ENCODE peak calls at places on chromosomes 6 and 20, in six cellular contexts. C is NB4, Z is endothelial cell of umbilical vein, O is A549, N is GM12878, F is K562. V is an unnamed sample.

GRCh38 chr6:44431118-44431725 is 43.7 kb downstream of the CDC5L start:
- DNase-seq in Z (peak), C (peak), O (peak), N (peak), F (peak), V (peak)

GRCh38 chr20:59825944-59826759 is 107.3 kb downstream of the SYCP2 start:
- DNase-seq in F (no peak), Z (no peak), N (no peak), O (no peak), C (no peak), V (no peak)

GRCh38 chr6:41504526-41505021 is 41.6 kb upstream of the FOXP4 start:
- DNase-seq in Z (peak), N (no peak), F (no peak), C (no peak), O (no peak), V (no peak)

GRCh38 chr6:111566222-111566717 is 39.4 kb downstream of the TRAF3IP2 start:
- DNase-seq in Z (peak), C (peak), F (no peak), N (no peak), O (no peak), V (no peak)

GRCh38 chr20:52379723-52380336 is 188.3 kb upstream of the ZFP64 start:
- DNase-seq in Z (peak), C (peak), N (no peak), F (peak), O (peak), V (peak)

GRCh38 chr20:10067305-10067704 is 32.5 kb downstream of the ANKEF1 start:
- DNase-seq in Z (no peak), O (no peak), F (no peak), N (no peak), C (no peak), V (no peak)

GRCh38 chr6:82711992-82712788 is 348.6 kb downstream of the TPBG start:
- DNase-seq in O (no peak), C (no peak), F (no peak), Z (no peak), N (no peak), V (no peak)

GRCh38 chr20:32119734-32120133 is 10.2 kb downstream of the TM9SF4 start:
- DNase-seq in C (no peak), O (no peak), Z (no peak), N (no peak), F (no peak), V (no peak)

GRCh38 chr6:56345539-56346090 is 98.2 kb upstream of the COL21A1 start:
- DNase-seq in O (no peak), N (no peak), C (no peak), F (no peak), Z (no peak), V (no peak)

GRCh38 chr20:20712004-20712473 is 405 bp downstream of the RALGAPA2 start:
- DNase-seq in C (peak), O (no peak), Z (peak), N (no peak), F (no peak), V (peak)

GRCh38 chr6:151763303-151763702 is 44.2 kb upstream of the ESR1 start:
- DNase-seq in Z (no peak), F (no peak), O (no peak), C (no peak), N (no peak), V (peak)

GRCh38 chr6:41072836-41073202 is at the start of gene NFYA:
- DNase-seq in C (no peak), N (no peak), F (peak), Z (peak), O (no peak), V (no peak)

GRCh38 chr6:112216699-112217551 is 37.4 kb downstream of the LAMA4 start:
- DNase-seq in Z (peak), F (no peak), N (no peak), O (peak), C (peak), V (no peak)

GRCh38 chr6:165895421-165896165 is 232.6 kb upstream of the PDE10A start:
- DNase-seq in N (no peak), C (peak), Z (no peak), O (peak), F (no peak), V (no peak)

GRCh38 chr6:166307981-166308768 is at the start of gene PRR18:
- DNase-seq in C (no peak), N (peak), F (no peak), Z (no peak), O (no peak), V (no peak)

GRCh38 chr6:52663120-52663934 is 7.6 kb upstream of the TMEM14A start:
- DNase-seq in N (peak), O (peak), F (peak), C (peak), Z (peak), V (peak)

GRCh38 chr20:12614764-12615163 is 394.0 kb upstream of the SPTLC3 start:
- DNase-seq in C (no peak), O (no peak), N (no peak), Z (no peak), F (no peak), V (no peak)

GRCh38 chr6:45724511-45724910 is 291.1 kb downstream of the CLIC5 start:
- DNase-seq in Z (peak), N (no peak), O (no peak), F (no peak), C (no peak), V (no peak)

DNA sequence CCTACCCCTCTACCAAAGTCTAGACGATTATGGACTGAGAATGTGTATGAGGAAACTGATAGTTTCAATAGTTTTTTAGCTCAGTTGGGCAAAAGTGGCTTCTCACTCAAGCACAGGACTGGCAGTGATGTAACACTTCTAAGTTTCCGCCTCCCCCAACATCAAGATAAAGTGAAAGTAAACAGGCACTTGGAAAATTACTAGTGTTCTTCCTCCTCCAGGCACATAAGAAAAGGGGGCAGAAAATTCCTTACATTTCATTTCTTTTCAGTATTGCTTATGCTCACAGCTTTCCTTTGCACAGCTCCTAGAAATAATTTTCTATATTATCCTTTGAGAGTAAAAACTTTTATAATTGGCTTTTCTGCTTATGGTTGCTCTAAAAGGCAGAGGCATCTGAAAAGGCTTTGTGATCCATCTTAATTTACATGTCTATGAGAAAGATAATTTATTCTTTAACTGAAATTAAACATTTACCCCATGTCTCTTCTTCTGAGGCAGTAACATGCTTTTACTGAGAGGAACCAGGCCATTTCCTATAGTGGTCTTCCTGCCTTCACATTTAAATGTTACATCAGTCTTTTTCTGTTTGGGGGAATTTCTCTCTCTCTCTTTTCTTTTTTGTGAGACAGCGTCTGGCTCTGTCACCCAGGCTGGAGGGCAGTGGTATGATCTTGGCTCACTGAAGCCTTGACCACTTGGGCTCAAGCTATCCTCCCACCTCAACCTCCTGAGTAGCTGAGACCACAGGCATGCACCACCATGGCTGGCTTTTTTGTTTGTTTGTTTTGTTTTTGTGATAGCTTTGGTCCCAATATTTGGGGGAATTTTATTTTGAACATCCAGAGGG is 65.0 kb upstream of the EEF1A1 start:
- DNase-seq in O (peak), C (peak), N (peak), Z (peak), F (peak), V (peak)
- TF ChIP-seq MYC in O (no peak), C (peak), N (no peak), Z (no peak), F (no peak), V (no peak)

DNA sequence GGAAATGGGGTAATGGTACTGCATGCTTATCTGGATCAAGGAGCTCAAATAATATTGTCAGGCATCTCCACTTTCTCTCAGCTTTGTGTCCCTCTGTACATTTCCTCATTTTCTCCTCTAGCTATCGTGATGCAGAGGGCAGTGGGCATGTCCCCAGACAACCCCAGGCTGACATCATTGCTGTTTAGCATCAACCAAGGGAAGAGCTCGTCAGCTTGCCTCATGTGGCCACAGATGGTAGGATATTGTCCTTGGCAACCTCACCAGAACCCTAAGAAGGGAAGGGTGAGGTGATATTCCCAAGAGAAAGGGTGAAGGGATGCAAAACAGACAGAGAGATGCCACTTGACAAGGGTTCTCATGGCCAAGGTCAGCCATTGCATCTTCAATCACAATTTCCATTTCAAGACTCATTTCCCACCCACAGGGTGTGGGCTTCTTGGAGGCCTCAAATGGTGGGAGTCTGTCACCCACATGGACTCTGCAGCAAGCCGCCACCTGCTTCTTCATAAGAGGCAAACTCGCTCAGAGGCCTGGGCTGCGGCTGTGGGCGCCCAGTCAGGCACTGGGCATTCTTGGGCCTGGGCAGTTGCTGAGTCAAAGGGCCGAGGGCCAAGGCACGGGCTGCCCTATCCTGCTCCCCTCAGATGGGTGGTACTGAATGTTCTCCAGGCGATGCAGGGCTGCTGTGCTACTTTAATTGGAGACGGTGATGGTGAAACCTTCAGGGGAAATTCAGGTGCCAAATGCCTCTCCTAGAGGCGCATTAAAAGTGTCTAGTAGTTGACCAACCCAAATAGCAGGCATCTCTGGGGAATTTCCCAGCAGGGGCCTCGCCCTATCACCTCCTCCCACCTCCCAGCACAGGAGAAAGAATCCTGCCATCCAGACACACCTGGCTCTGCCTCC is 58.1 kb downstream of the MAFB start:
- DNase-seq in C (peak), F (no peak), Z (no peak), N (no peak), O (no peak), V (no peak)
- TF ChIP-seq MYC in C (no peak), F (no peak), Z (no peak), N (no peak), O (no peak), V (no peak)

GRCh38 chr6:10763006-10763405 is 15.4 kb downstream of the TMEM14B start:
- DNase-seq in N (no peak), Z (peak), O (no peak), F (no peak), C (no peak), V (peak)
- TF ChIP-seq MYC in N (no peak), Z (no peak), O (no peak), F (no peak), C (no peak), V (no peak)

DNA sequence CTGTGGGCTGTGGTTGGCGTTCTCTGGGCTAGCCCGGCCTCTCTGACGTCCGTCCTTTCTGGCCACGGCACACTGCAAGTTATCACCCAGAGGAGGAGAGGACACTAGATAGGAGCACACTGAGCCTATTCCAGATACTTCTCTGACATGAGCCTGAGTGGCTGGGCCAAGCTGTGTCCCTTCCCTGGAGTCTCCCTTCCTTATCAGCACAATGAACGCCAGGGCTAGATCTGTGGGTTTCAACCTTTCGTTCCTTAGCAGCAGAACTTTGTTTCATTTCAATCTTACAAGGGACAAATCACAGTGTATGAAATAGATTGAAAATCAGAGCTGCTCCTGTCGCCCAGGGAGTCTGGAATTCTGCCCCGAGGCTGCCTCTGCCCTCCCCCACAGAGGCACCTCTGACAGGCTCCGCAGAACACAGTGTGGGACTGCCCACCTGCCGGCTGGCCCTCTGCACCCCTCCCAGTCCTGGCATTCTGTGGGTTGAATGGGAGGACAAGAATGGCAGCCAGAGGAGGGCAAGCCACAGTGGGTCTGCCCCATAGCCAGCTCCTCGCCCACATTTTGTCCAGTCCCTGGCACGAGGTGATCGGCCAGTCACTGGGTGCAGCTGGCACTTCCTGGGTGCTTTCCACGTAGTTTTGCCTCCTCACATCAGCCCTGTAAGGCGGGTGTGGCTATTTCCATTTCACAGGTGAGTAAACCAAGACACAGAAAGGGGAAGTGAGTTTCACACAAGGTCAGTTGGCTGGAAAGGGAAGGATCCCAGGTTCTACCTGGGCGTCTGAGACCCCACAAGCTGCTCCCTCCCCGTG is 26.0 kb downstream of the MANBAL start:
- DNase-seq in Z (no peak), O (no peak), N (no peak), F (no peak), C (peak), V (no peak)
- TF ChIP-seq MYC in Z (no peak), O (no peak), N (no peak), F (no peak), C (no peak), V (no peak)

DNA sequence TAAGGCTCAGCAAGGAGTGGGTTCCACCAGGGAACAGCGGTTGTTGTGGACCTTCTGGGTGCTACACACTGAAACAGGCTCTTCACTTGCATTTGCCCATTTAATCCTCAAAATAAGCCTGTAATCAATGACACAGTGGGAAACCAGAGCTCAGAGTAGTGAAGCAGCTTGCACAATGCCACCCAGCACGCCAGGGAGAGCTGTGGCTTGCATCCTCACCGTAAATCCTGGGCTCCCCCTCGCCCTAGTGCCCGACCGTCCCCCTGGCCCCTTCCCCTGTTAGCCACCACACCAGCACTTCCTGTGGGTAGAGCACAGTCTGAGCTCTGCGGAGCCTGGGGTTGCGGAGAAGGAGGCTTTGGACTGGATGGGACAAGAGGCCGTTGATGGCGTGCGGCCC is 14.5 kb downstream of the VSTM2L start:
- DNase-seq in Z (no peak), O (no peak), N (no peak), C (peak), F (no peak), V (no peak)
- TF ChIP-seq MYC in Z (no peak), O (no peak), N (no peak), C (no peak), F (no peak), V (no peak)

DNA sequence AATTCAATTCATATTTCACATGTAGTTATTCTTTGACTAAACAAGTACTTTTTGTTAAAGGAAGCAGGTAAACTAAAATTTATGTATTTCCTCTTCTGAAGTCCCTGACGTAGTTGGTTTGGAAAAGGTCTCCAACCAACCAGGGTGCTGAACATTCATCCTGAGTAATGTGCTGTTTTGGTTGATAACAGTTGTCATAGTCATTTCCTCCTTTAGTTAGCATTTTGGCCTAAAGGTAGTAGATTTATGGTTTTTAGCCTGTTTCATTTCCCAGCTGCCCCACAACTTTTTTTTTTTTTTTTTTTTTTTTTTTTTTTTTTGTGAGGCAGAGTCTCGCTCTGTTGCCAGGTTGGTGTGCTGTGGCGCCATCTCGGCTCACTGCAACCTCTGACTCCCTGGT is 382.8 kb upstream of the FLRT3 start:
- DNase-seq in C (no peak), F (no peak), Z (peak), O (no peak), N (no peak), V (no peak)
- TF ChIP-seq MYC in C (no peak), F (no peak), Z (no peak), O (no peak), N (no peak), V (no peak)

GRCh38 chr6:161396539-161396938 is 122.7 kb upstream of the AGPAT4 start:
- DNase-seq in Z (no peak), C (no peak), O (no peak), N (no peak), F (no peak), V (no peak)

GRCh38 chr6:161395832-161396231 is 122.0 kb upstream of the AGPAT4 start:
- DNase-seq in F (no peak), Z (no peak), O (no peak), C (no peak), N (no peak), V (no peak)

GRCh38 chr6:161394437-161394836 is 120.6 kb upstream of the AGPAT4 start:
- DNase-seq in N (no peak), C (no peak), Z (no peak), O (no peak), F (no peak), V (no peak)

GRCh38 chr6:161393292-161393691 is 119.4 kb upstream of the AGPAT4 start:
- DNase-seq in F (no peak), O (no peak), N (no peak), Z (no peak), C (no peak), V (no peak)

GRCh38 chr6:161393839-161394364 is 120.0 kb upstream of the AGPAT4 start:
- DNase-seq in Z (peak), C (peak), O (peak), N (peak), F (peak), V (peak)
- TF ChIP-seq MYC in Z (no peak), C (no peak), O (no peak), N (no peak), F (no peak), V (no peak)

DNA sequence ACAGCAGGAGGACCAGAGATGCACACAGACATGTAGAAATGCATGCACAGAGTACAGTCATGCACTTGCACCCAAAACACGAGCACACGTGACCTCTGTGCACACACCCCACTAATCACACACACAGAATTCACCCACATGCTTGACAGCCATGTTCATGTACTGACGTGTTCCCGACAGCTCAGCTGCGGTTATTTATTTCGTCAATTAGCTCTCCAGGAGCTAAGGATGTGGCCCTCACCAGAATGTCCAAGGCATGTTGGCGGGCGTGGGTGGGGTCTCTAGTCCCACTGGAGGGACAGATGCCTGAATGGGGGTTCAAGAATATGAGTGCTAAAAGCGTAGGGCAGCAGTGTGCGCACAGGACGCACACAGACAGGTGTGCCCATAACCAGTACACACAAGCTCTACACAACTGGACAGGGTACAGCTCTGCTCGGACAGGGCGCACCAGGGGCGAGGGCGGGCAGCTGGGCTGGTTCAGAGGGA is 571 bp upstream of the PRPF6 start:
- DNase-seq in N (no peak), F (no peak), C (no peak), O (no peak), Z (no peak), V (peak)
- TF ChIP-seq MYC in N (peak), F (no peak), C (no peak), O (no peak), Z (no peak), V (no peak)

DNA sequence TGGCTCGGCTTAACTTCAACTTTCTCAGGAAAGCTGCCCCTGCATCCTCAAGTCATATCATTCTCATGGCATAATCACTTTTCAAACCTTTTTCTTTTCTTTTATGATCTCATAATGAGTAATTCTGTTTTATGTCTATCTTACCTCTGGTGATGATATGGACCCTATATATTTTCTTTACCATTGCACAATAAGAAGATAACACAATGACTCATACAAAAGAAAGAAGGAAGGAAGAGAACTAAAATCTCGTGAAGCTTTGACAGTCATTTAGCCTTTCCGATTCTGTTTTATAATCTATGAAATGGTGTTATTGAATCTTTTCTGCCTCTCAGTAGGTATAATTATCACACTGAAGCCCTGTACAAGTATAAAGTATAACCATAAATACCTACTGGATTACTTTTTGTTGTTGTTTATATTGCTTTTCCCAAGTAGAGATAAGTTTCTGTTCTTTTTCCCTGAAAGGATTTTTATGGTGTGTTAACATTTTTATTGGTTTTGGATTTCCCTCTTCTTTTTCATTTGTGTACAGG is 300.8 kb downstream of the LAMA2 start:
- DNase-seq in C (peak), O (no peak), F (no peak), Z (peak), N (no peak), V (no peak)
- TF ChIP-seq MYC in C (no peak), O (no peak), F (no peak), Z (no peak), N (no peak), V (no peak)

V was measured in HepG2.